ENCODE peak calls at places on chromosomes 4 and X, in eight cellular contexts. M is PC-3; S is fibroblast of the aortic adventitia; G is CD4-positive, alpha-beta memory T cell; O is cardiac fibroblast; R is NB4; L is fibroblast of lung; B is left ventricle myocardium inferior. E is an unnamed sample.
A peak's percentile ranks its signal among the peaks of the same experiment; 100 is the strongest.

GRCh38 chr4:27068151-27068862 is 207.7 kb downstream of the STIM2 start:
- DNase-seq in M (no peak), S (no peak), G (no peak), O (no peak), R (no peak), L (no peak), B (no peak), E (no peak)

GRCh38 chrX:10086683-10087082 is 70.1 kb upstream of the CLCN4 start:
- DNase-seq in M (no peak), S (no peak), G (no peak), O (no peak), R (no peak), L (no peak), B (peak; percentile 47), E (no peak)

GRCh38 chr4:123106741-123107140 is 184.3 kb upstream of the NUDT6 start:
- DNase-seq in M (no peak), S (no peak), G (no peak), O (no peak), R (no peak), L (no peak), B (no peak), E (no peak)

GRCh38 chr4:189001283-189001970 is 862.2 kb downstream of the TRIML1 start:
- DNase-seq in M (no peak), S (no peak), G (no peak), O (no peak), R (peak; percentile 55), L (no peak), B (no peak), E (no peak)

GRCh38 chr4:77433102-77433733 is 172.4 kb upstream of the CXCL13 start:
- DNase-seq in M (peak; percentile 62), S (peak; percentile 58), G (peak; percentile 33), O (peak; percentile 71), R (peak; percentile 60), L (peak; percentile 26), B (no peak), E (peak; percentile 9)

GRCh38 chr4:187271848-187272247 is 548.2 kb upstream of the FAT1 start:
- DNase-seq in M (no peak), S (no peak), G (no peak), O (no peak), R (no peak), L (no peak), B (no peak), E (no peak)

GRCh38 chr4:107939307-107939706 is 8.0 kb downstream of the CYP2U1 start:
- DNase-seq in M (no peak), S (no peak), G (no peak), O (no peak), R (no peak), L (peak; percentile 56), B (no peak), E (no peak)

GRCh38 chr4:112840061-112840460 is 203.1 kb downstream of the LARP7 start:
- DNase-seq in M (no peak), S (peak; percentile 36), G (no peak), O (no peak), R (no peak), L (peak; percentile 55), B (no peak), E (peak; percentile 10)

GRCh38 chr4:127782275-127783025 is at the start of gene HSPA4L:
- DNase-seq in M (peak; percentile 50), S (peak; percentile 59), G (peak; percentile 30), O (peak; percentile 19), R (peak; percentile 85), L (peak; percentile 36), B (peak; percentile 48), E (no peak)

GRCh38 chr4:107747748-107748486 is 27.9 kb upstream of the PAPSS1 start:
- DNase-seq in M (peak; percentile 57), S (no peak), G (no peak), O (no peak), R (no peak), L (no peak), B (no peak), E (no peak)

GRCh38 chr4:76308548-76308947 is 2.0 kb downstream of the STBD1 start:
- DNase-seq in M (no peak), S (no peak), G (no peak), O (peak; percentile 33), R (no peak), L (no peak), B (peak; percentile 74), E (no peak)

GRCh38 chrX:145002776-145003175 is 244.5 kb upstream of the SPANXN1 start:
- DNase-seq in M (peak; percentile 46), S (no peak), G (no peak), O (no peak), R (no peak), L (peak; percentile 7), B (no peak), E (peak; percentile 25)

GRCh38 chr4:776743-777441 is 49.0 kb downstream of the CPLX1 start:
- DNase-seq in M (no peak), S (no peak), G (no peak), O (no peak), R (no peak), L (no peak), B (no peak), E (no peak)

GRCh38 chr4:46404961-46405360 is 15.0 kb upstream of the GABRA2 start:
- DNase-seq in M (peak; percentile 3), S (no peak), G (no peak), O (no peak), R (no peak), L (no peak), B (no peak), E (no peak)

GRCh38 chrX:118588715-118589114 is 93.1 kb downstream of the DOCK11 start:
- DNase-seq in M (no peak), S (no peak), G (no peak), O (no peak), R (no peak), L (no peak), B (no peak), E (no peak)

GRCh38 chrX:86946569-86946968 is 571.0 kb upstream of the KLHL4 start:
- DNase-seq in M (peak; percentile 43), S (peak; percentile 1), G (no peak), O (peak; percentile 11), R (peak; percentile 38), L (no peak), B (no peak), E (no peak)

GRCh38 chr4:140239311-140239710 is 85.3 kb upstream of the MAML3 start:
- DNase-seq in M (no peak), S (no peak), G (no peak), O (no peak), R (no peak), L (no peak), B (no peak), E (no peak)

GRCh38 chr4:167114416-167114971 is 119.8 kb downstream of the SPOCK3 start:
- DNase-seq in M (no peak), S (peak; percentile 20), G (no peak), O (no peak), R (no peak), L (peak; percentile 19), B (no peak), E (no peak)

GRCh38 chrX:17361620-17362019 is 13.4 kb upstream of the NHS start:
- DNase-seq in M (peak; percentile 41), S (no peak), G (no peak), O (no peak), R (peak; percentile 21), L (no peak), B (no peak), E (no peak)

GRCh38 chr4:174156239-174156826 is 127.1 kb downstream of the FBXO8 start:
- DNase-seq in M (peak; percentile 49), S (peak; percentile 81), G (peak; percentile 14), O (peak; percentile 79), R (peak; percentile 51), L (peak; percentile 13), B (no peak), E (no peak)

GRCh38 chrX:21840199-21840557 is 761 bp downstream of the MBTPS2 start:
- DNase-seq in M (no peak), S (peak; percentile 23), G (peak; percentile 5), O (peak; percentile 10), R (peak; percentile 26), L (peak; percentile 34), B (no peak), E (no peak)

GRCh38 chrX:2583194-2584162 is 82.7 kb upstream of the DHRSX start:
- DNase-seq in M (no peak), S (no peak), G (no peak), O (no peak), R (no peak), L (no peak), B (no peak), E (no peak)
- H3K4me3 ChIP-seq in M (no peak overlapping the region), S (no peak overlapping the region), G (no peak overlapping the region), O (no peak overlapping the region), R (no peak overlapping the region), L (no peak overlapping the region), B (peak overlapping the region; percentile 44), E (no peak overlapping the region)

DNA sequence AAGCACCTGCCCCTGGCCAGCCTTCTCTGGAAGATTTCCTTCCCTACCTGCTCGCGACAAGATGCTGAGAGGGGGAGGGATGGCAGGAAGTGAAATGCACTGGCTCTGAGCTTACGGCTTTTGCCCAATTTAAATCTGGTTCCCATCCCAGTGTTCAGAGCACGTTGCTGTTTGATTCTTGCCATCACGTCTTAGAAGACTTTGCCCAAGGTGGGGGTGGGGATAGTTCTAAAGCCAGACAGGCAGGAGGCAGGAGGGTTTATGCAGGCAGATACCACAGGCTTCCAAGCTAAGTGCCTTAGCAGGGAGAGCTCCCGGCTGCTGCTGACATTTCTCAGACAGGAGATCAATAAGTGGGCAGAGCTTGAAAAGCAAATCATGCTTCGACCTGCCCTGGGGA is 393.9 kb downstream of the MID1IP1 start:
- DNase-seq in M (no peak), S (no peak), G (no peak), O (no peak), R (peak; percentile 0), L (no peak), B (no peak), E (no peak)
- H3K4me3 ChIP-seq in M (no peak overlapping the region), S (no peak overlapping the region), G (no peak overlapping the region), O (no peak overlapping the region), R (no peak overlapping the region), L (no peak overlapping the region), B (no peak overlapping the region), E (no peak overlapping the region)

DNA sequence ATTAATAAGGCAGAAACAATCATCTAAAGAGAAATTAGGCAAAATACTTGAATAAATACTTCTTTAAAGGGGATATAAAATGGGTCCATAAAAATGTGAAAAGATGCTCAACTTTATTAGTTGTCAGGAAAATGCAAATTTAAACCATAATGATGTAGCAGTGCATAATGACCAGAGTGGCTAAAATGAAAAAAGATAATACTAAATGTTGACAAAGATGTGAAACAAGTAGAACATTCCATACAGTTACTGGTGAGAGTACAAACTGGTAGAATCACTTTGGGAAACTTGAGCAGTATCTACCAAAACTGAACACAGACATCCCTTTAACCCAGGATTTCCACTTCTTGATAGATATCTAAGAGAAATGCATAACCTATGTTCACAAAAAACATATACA is 5.0 kb downstream of the ARSJ start:
- DNase-seq in M (no peak), S (no peak), G (no peak), O (no peak), R (no peak), L (no peak), B (no peak), E (no peak)
- H3K4me3 ChIP-seq in M (peak overlapping the region; percentile 74), S (no peak overlapping the region), G (no peak overlapping the region), O (no peak overlapping the region), R (no peak overlapping the region), L (peak overlapping the region; percentile 94), B (no peak overlapping the region), E (no peak overlapping the region)

GRCh38 chr4:4762909-4763814 is 96.3 kb upstream of the MSX1 start:
- DNase-seq in M (peak; percentile 73), S (peak; percentile 76), G (no peak), O (peak; percentile 55), R (peak; percentile 87), L (peak; percentile 66), B (no peak), E (peak; percentile 5)
- H3K4me3 ChIP-seq in M (no peak overlapping the region), S (no peak overlapping the region), G (no peak overlapping the region), O (no peak overlapping the region), R (no peak overlapping the region), L (no peak overlapping the region), B (no peak overlapping the region), E (no peak overlapping the region)

GRCh38 chrX:1658083-1658463 is 43.2 kb downstream of the ASMT start:
- DNase-seq in M (no peak), S (no peak), G (no peak), O (no peak), R (peak; percentile 42), L (no peak), B (no peak), E (no peak)
- H3K4me3 ChIP-seq in M (no peak overlapping the region), S (no peak overlapping the region), G (peak overlapping the region; percentile 89), O (no peak overlapping the region), R (peak overlapping the region; percentile 32), L (no peak overlapping the region), B (no peak overlapping the region), E (no peak overlapping the region)